ENCODE peak calls at places on chromosomes 4 and X, in ten cellular contexts. One of them, this sample, is unnamed.

GRCh38 chr4:137960371-137961050 is 281.6 kb downstream of the SLC7A11 start:
- DNase-seq in thyroid gland: no peak
- DNase-seq in A549: no peak
- DNase-seq in stomach: no peak
- DNase-seq in heart left ventricle: no peak
- DNase-seq in HCT116: no peak
- DNase-seq in uterus: no peak
- DNase-seq in sigmoid colon: no peak
- DNase-seq in IMR-90: peak
- DNase-seq in K562: no peak
- DNase-seq in this sample: no peak

GRCh38 chrX:11172413-11172812 is 61.3 kb downstream of the HCCS start:
- DNase-seq in HCT116: no peak
- DNase-seq in thyroid gland: no peak
- DNase-seq in heart left ventricle: no peak
- DNase-seq in stomach: no peak
- DNase-seq in IMR-90: no peak
- DNase-seq in A549: no peak
- DNase-seq in K562: no peak
- DNase-seq in uterus: no peak
- DNase-seq in sigmoid colon: no peak
- DNase-seq in this sample: no peak

GRCh38 chr4:168888715-168889215 is 121.3 kb downstream of the CBR4 start:
- DNase-seq in A549: no peak
- DNase-seq in thyroid gland: no peak
- DNase-seq in heart left ventricle: no peak
- DNase-seq in stomach: no peak
- DNase-seq in K562: no peak
- DNase-seq in HCT116: no peak
- DNase-seq in sigmoid colon: no peak
- DNase-seq in IMR-90: no peak
- DNase-seq in uterus: no peak
- DNase-seq in this sample: no peak

GRCh38 chr4:106266201-106266600 is 49.8 kb downstream of the TBCK start:
- DNase-seq in stomach: no peak
- DNase-seq in sigmoid colon: no peak
- DNase-seq in thyroid gland: no peak
- DNase-seq in uterus: no peak
- DNase-seq in heart left ventricle: no peak
- DNase-seq in IMR-90: peak
- DNase-seq in A549: peak
- DNase-seq in K562: peak
- DNase-seq in HCT116: peak
- DNase-seq in this sample: peak

GRCh38 chr4:133452669-133453068 is 303.6 kb downstream of the PCDH10 start:
- DNase-seq in thyroid gland: no peak
- DNase-seq in sigmoid colon: no peak
- DNase-seq in A549: no peak
- DNase-seq in IMR-90: no peak
- DNase-seq in HCT116: no peak
- DNase-seq in stomach: no peak
- DNase-seq in heart left ventricle: no peak
- DNase-seq in uterus: no peak
- DNase-seq in K562: no peak
- DNase-seq in this sample: no peak

GRCh38 chr4:97150966-97151365 is 992.3 kb downstream of the STPG2 start:
- DNase-seq in uterus: no peak
- DNase-seq in HCT116: no peak
- DNase-seq in K562: no peak
- DNase-seq in heart left ventricle: no peak
- DNase-seq in thyroid gland: no peak
- DNase-seq in stomach: no peak
- DNase-seq in sigmoid colon: no peak
- DNase-seq in IMR-90: no peak
- DNase-seq in A549: no peak
- DNase-seq in this sample: no peak

GRCh38 chr4:28062562-28062961 is 1201.9 kb downstream of the STIM2 start:
- DNase-seq in A549: no peak
- DNase-seq in uterus: no peak
- DNase-seq in stomach: no peak
- DNase-seq in IMR-90: no peak
- DNase-seq in sigmoid colon: no peak
- DNase-seq in HCT116: no peak
- DNase-seq in K562: no peak
- DNase-seq in thyroid gland: no peak
- DNase-seq in heart left ventricle: no peak
- DNase-seq in this sample: no peak

GRCh38 chrX:86002076-86002896 is 45.1 kb downstream of the CHM start:
- DNase-seq in A549: no peak
- DNase-seq in stomach: peak
- DNase-seq in K562: peak
- DNase-seq in IMR-90: peak
- DNase-seq in heart left ventricle: no peak
- DNase-seq in HCT116: peak
- DNase-seq in thyroid gland: peak
- DNase-seq in uterus: no peak
- DNase-seq in sigmoid colon: no peak
- DNase-seq in this sample: no peak

GRCh38 chrX:141673946-141674345 is 24.6 kb downstream of the SPANXD start:
- DNase-seq in A549: no peak
- DNase-seq in K562: no peak
- DNase-seq in thyroid gland: no peak
- DNase-seq in IMR-90: no peak
- DNase-seq in HCT116: no peak
- DNase-seq in heart left ventricle: no peak
- DNase-seq in uterus: no peak
- DNase-seq in sigmoid colon: no peak
- DNase-seq in stomach: no peak
- DNase-seq in this sample: no peak

DNA sequence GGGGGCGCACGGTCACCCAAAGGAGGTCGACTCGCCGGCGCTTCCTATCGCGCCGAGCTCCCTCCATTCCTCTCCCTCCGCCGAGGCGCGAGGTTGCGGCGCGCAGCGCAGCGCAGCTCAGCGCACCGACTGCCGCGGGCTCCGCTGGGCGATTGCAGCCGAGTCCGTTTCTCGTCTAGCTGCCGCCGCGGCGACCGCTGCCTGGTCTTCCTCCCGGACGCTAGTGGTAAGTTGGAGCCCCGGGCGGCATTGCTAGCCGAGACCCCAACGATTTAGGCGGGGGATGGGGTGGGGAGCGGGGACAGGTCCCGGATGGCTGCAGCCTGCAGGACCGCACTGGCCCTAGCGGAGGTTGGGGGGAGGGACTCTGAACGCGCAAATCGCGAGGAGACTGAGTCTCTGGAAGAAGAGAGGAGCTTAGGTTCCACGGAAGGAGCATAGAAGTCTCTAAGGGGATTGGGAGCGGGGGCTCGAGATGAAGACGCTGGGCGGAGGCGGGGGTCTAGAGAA is 603 bp downstream of the HTR2C start:
- DNase-seq in thyroid gland: no peak
- DNase-seq in K562: no peak
- DNase-seq in heart left ventricle: no peak
- DNase-seq in uterus: no peak
- DNase-seq in stomach: no peak
- DNase-seq in sigmoid colon: no peak
- DNase-seq in A549: no peak
- DNase-seq in HCT116: no peak
- DNase-seq in IMR-90: no peak
- DNase-seq in this sample: no peak
- H3K4me3 ChIP-seq in thyroid gland: no peak
- H3K4me3 ChIP-seq in K562: no peak
- H3K4me3 ChIP-seq in heart left ventricle: peak
- H3K4me3 ChIP-seq in uterus: no peak
- H3K4me3 ChIP-seq in stomach: no peak
- H3K4me3 ChIP-seq in sigmoid colon: no peak
- H3K4me3 ChIP-seq in A549: no peak
- H3K4me3 ChIP-seq in HCT116: no peak
- H3K4me3 ChIP-seq in IMR-90: no peak
- H3K4me3 ChIP-seq in this sample: no peak

GRCh38 chr4:22850055-22850454 is 157.3 kb downstream of the GBA3 start:
- DNase-seq in K562: no peak
- DNase-seq in stomach: no peak
- DNase-seq in HCT116: no peak
- DNase-seq in uterus: no peak
- DNase-seq in A549: no peak
- DNase-seq in heart left ventricle: no peak
- DNase-seq in sigmoid colon: no peak
- DNase-seq in thyroid gland: no peak
- DNase-seq in IMR-90: no peak
- DNase-seq in this sample: no peak

GRCh38 chr4:22842360-22842759 is 149.6 kb downstream of the GBA3 start:
- DNase-seq in K562: no peak
- DNase-seq in A549: no peak
- DNase-seq in sigmoid colon: no peak
- DNase-seq in IMR-90: no peak
- DNase-seq in thyroid gland: no peak
- DNase-seq in stomach: no peak
- DNase-seq in uterus: no peak
- DNase-seq in heart left ventricle: no peak
- DNase-seq in HCT116: no peak
- DNase-seq in this sample: no peak

GRCh38 chr4:22850630-22851029 is 157.9 kb downstream of the GBA3 start:
- DNase-seq in stomach: no peak
- DNase-seq in heart left ventricle: no peak
- DNase-seq in HCT116: no peak
- DNase-seq in A549: no peak
- DNase-seq in uterus: no peak
- DNase-seq in sigmoid colon: no peak
- DNase-seq in K562: no peak
- DNase-seq in IMR-90: no peak
- DNase-seq in thyroid gland: no peak
- DNase-seq in this sample: no peak

GRCh38 chr4:22848332-22848731 is 155.6 kb downstream of the GBA3 start:
- DNase-seq in A549: no peak
- DNase-seq in heart left ventricle: no peak
- DNase-seq in sigmoid colon: no peak
- DNase-seq in K562: no peak
- DNase-seq in stomach: no peak
- DNase-seq in uterus: no peak
- DNase-seq in HCT116: no peak
- DNase-seq in IMR-90: no peak
- DNase-seq in thyroid gland: no peak
- DNase-seq in this sample: no peak
- TF ChIP-seq POLR2A in A549: no peak
- TF ChIP-seq POLR2A in heart left ventricle: no peak
- TF ChIP-seq POLR2A in sigmoid colon: no peak
- TF ChIP-seq POLR2A in K562: no peak
- TF ChIP-seq POLR2A in stomach: no peak
- TF ChIP-seq POLR2A in uterus: no peak
- TF ChIP-seq POLR2A in HCT116: no peak
- TF ChIP-seq POLR2A in IMR-90: no peak
- TF ChIP-seq POLR2A in thyroid gland: no peak
- TF ChIP-seq POLR2A in this sample: no peak

GRCh38 chrX:15203694-15204093 is 66.2 kb downstream of the ASB9 start:
- DNase-seq in stomach: no peak
- DNase-seq in HCT116: no peak
- DNase-seq in K562: no peak
- DNase-seq in sigmoid colon: no peak
- DNase-seq in heart left ventricle: no peak
- DNase-seq in A549: no peak
- DNase-seq in uterus: no peak
- DNase-seq in thyroid gland: no peak
- DNase-seq in IMR-90: no peak
- DNase-seq in this sample: no peak

GRCh38 chrX:15204130-15204751 is 65.6 kb downstream of the ASB9 start:
- DNase-seq in stomach: no peak
- DNase-seq in A549: no peak
- DNase-seq in heart left ventricle: no peak
- DNase-seq in sigmoid colon: no peak
- DNase-seq in uterus: no peak
- DNase-seq in IMR-90: no peak
- DNase-seq in thyroid gland: peak
- DNase-seq in HCT116: no peak
- DNase-seq in K562: no peak
- DNase-seq in this sample: no peak

GRCh38 chrX:15206306-15206705 is 63.6 kb downstream of the ASB9 start:
- DNase-seq in sigmoid colon: no peak
- DNase-seq in uterus: no peak
- DNase-seq in thyroid gland: peak
- DNase-seq in IMR-90: no peak
- DNase-seq in heart left ventricle: no peak
- DNase-seq in A549: no peak
- DNase-seq in stomach: no peak
- DNase-seq in K562: no peak
- DNase-seq in HCT116: no peak
- DNase-seq in this sample: no peak

GRCh38 chrX:15207384-15207783 is 62.5 kb downstream of the ASB9 start:
- DNase-seq in heart left ventricle: no peak
- DNase-seq in stomach: no peak
- DNase-seq in HCT116: no peak
- DNase-seq in thyroid gland: no peak
- DNase-seq in K562: no peak
- DNase-seq in uterus: no peak
- DNase-seq in IMR-90: no peak
- DNase-seq in sigmoid colon: no peak
- DNase-seq in A549: no peak
- DNase-seq in this sample: no peak

GRCh38 chrX:15207994-15208393 is 61.9 kb downstream of the ASB9 start:
- DNase-seq in uterus: no peak
- DNase-seq in A549: no peak
- DNase-seq in IMR-90: no peak
- DNase-seq in K562: no peak
- DNase-seq in heart left ventricle: no peak
- DNase-seq in HCT116: no peak
- DNase-seq in thyroid gland: no peak
- DNase-seq in sigmoid colon: no peak
- DNase-seq in stomach: no peak
- DNase-seq in this sample: no peak
- H3K4me3 ChIP-seq in uterus: no peak
- H3K4me3 ChIP-seq in A549: no peak
- H3K4me3 ChIP-seq in IMR-90: no peak
- H3K4me3 ChIP-seq in K562: no peak
- H3K4me3 ChIP-seq in heart left ventricle: no peak
- H3K4me3 ChIP-seq in HCT116: no peak
- H3K4me3 ChIP-seq in thyroid gland: no peak
- H3K4me3 ChIP-seq in sigmoid colon: no peak
- H3K4me3 ChIP-seq in stomach: no peak
- H3K4me3 ChIP-seq in this sample: no peak

DNA sequence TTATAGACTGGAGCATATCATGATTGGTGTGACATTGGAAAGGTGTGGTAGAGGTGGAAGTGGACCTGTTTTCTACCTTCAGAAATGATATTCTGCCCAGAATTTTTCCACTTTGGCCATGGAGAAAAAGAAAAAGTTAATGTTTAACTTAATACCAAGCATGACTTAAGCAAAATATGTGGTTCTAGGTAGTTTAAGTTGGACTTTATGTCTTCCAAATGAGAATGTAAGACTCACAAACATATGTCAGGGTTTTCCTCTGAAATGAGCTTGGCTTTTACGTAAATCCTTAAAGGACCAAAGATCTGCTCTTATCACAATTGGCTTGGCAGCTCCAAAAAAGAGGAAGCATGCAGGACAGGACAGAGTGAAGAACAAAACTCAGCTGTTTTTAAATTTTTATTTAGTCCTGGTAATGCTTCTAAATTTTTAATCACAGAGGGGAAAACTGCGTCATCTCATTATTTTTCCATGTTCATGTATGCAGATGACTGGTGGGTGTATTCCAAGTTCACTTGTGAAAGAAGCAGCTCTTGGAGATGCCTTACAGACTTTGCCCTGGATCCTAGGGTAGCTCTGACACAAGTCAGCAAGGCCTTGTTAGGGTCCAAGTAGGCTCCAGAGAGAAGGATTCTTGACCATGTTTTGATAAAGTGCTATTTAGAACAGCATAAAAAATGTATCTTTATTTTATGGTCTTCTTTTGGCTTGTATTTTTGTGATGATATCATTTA is 98.2 kb downstream of the ANK2 start:
- DNase-seq in HCT116: no peak
- DNase-seq in A549: no peak
- DNase-seq in stomach: no peak
- DNase-seq in IMR-90: no peak
- DNase-seq in sigmoid colon: no peak
- DNase-seq in K562: no peak
- DNase-seq in heart left ventricle: no peak
- DNase-seq in thyroid gland: no peak
- DNase-seq in uterus: no peak
- DNase-seq in this sample: no peak
- TF ChIP-seq POLR2A in HCT116: no peak
- TF ChIP-seq POLR2A in A549: no peak
- TF ChIP-seq POLR2A in stomach: no peak
- TF ChIP-seq POLR2A in IMR-90: no peak
- TF ChIP-seq POLR2A in sigmoid colon: no peak
- TF ChIP-seq POLR2A in K562: no peak
- TF ChIP-seq POLR2A in heart left ventricle: no peak
- TF ChIP-seq POLR2A in thyroid gland: no peak
- TF ChIP-seq POLR2A in uterus: no peak
- TF ChIP-seq POLR2A in this sample: no peak